ENCODE peak calls at places on chromosomes 11 and 22, in four cellular contexts. S is iris pigment epithelial cell; D is fibroblast of mammary gland; Z is T-helper 2 cell treated with Interferon-gamma antibody and Interleukin-4, amounts not matched to agents 5 μg/mL and 100 μg/mL, for 36 hours. F is an unnamed sample.

GRCh38 chr22:20055144-20055543 is 24.9 kb upstream of the DGCR8 start:
- DNase-seq in S (no peak), D (no peak), Z (no peak), F (no peak)

GRCh38 chr11:85766801-85767200 is 44.1 kb downstream of the SYTL2 start:
- DNase-seq in S (no peak), D (peak), Z (no peak), F (peak)

GRCh38 chr22:40176921-40177737 is 596 bp upstream of the TNRC6B start:
- DNase-seq in S (peak), D (peak), Z (peak), F (peak)

GRCh38 chr22:40083794-40084193 is 89.0 kb downstream of the FAM83F start:
- DNase-seq in S (no peak), D (no peak), Z (no peak), F (no peak)

GRCh38 chr11:71451596-71452353 is 1.2 kb upstream of the NADSYN1 start:
- DNase-seq in S (no peak), D (no peak), Z (peak), F (no peak)

GRCh38 chr22:50267591-50268390 is 2.4 kb downstream of the MAPK11 start:
- DNase-seq in S (peak), D (peak), Z (no peak), F (peak)

GRCh38 chr11:38302564-38302963 is 1704.5 kb upstream of the RAG2 start:
- DNase-seq in S (no peak), D (no peak), Z (no peak), F (no peak)

GRCh38 chr11:124837491-124837856 is 27.8 kb upstream of the ROBO3 start:
- DNase-seq in S (peak), D (peak), Z (no peak), F (peak)

GRCh38 chr22:48793949-48794348 is 1033.7 kb downstream of the BRD1 start:
- DNase-seq in S (no peak), D (no peak), Z (no peak), F (no peak)

GRCh38 chr22:39470462-39471335 is 13.9 kb downstream of the MGAT3 start:
- DNase-seq in S (no peak), D (no peak), Z (no peak), F (no peak)

GRCh38 chr11:69123593-69124545 is 31.9 kb upstream of the SMIM38 start:
- DNase-seq in S (no peak), D (no peak), Z (no peak), F (no peak)

GRCh38 chr11:44561275-44561781 is 4.1 kb upstream of the CD82 start:
- DNase-seq in S (no peak), D (peak), Z (no peak), F (no peak)

GRCh38 chr11:111365722-111366559 is 13.1 kb downstream of the POU2AF1 start:
- DNase-seq in S (no peak), D (no peak), Z (peak), F (no peak)

GRCh38 chr11:92253945-92254344 is 29.3 kb downstream of the FAT3 start:
- DNase-seq in S (no peak), D (no peak), Z (no peak), F (no peak)

GRCh38 chr11:17439316-17439782 is 37.3 kb downstream of the ABCC8 start:
- DNase-seq in S (no peak), D (no peak), Z (no peak), F (no peak)

GRCh38 chr22:41984006-41984405 is 14.6 kb upstream of the WBP2NL start:
- DNase-seq in S (no peak), D (no peak), Z (no peak), F (no peak)

F was measured in fibroblast of gingiva.